ENCODE peak calls at places on chromosome 13, in four cellular contexts. F is NCI-H1417; N is activated naive CD8-positive, alpha-beta T cell treated with anti-CD3 and anti-CD28 coated beads for 36 hours; V is tibial artery. Q is an unnamed sample.

GRCh38 chr13:44413095-44413494 is 39.5 kb downstream of the SERP2 start:
- DNase-seq in N (no peak), V (no peak), F (no peak), Q (no peak)

GRCh38 chr13:113838711-113839201 is 25.1 kb downstream of the GAS6 start:
- DNase-seq in F (no peak), V (no peak), N (no peak), Q (no peak)

GRCh38 chr13:114043421-114044053 is 69.7 kb upstream of the C13orf46 start:
- DNase-seq in F (no peak), V (no peak), N (peak), Q (no peak)

GRCh38 chr13:43546260-43546659 is 240.5 kb downstream of the ENOX1 start:
- DNase-seq in F (peak), N (no peak), V (no peak), Q (no peak)

GRCh38 chr13:36493046-36493445 is 60.8 kb downstream of the CCNA1 start:
- DNase-seq in V (no peak), F (no peak), N (no peak), Q (no peak)

GRCh38 chr13:93775507-93776108 is 549.0 kb downstream of the GPC6 start:
- DNase-seq in N (no peak), F (no peak), V (no peak), Q (no peak)

GRCh38 chr13:113021811-113022210 is 52.8 kb downstream of the MCF2L start:
- DNase-seq in V (no peak), F (no peak), N (no peak), Q (peak)

GRCh38 chr13:87671031-87671823 is at the start of gene SLITRK5:
- DNase-seq in N (peak), F (peak), V (peak), Q (peak)

GRCh38 chr13:59425211-59425721 is 738.5 kb downstream of the DIAPH3 start:
- DNase-seq in F (peak), V (no peak), N (no peak), Q (no peak)

GRCh38 chr13:33525759-33526158 is 240.2 kb upstream of the STARD13 start:
- DNase-seq in V (no peak), N (no peak), F (no peak), Q (no peak)

GRCh38 chr13:30870049-30870884 is 35.8 kb upstream of the MEDAG start:
- DNase-seq in V (peak), N (peak), F (no peak), Q (peak)